ENCODE peak calls at places on chromosomes 1 and 21, in seven cellular contexts. One of them, this sample, is unnamed.
A peak's percentile ranks its signal among the peaks of the same experiment; 100 is the strongest.

GRCh38 chr1:151047925-151048644 is 534 bp downstream of the C1orf56 start:
- DNase-seq in CD8-positive, alpha-beta memory T cell: peak; percentile 71
- DNase-seq in aorta: peak; percentile 79
- DNase-seq in psoas muscle: peak; percentile 87
- DNase-seq in thoracic aorta: peak; percentile 20
- DNase-seq in cardiac muscle cell: peak; percentile 79
- DNase-seq in PC-3: peak; percentile 74
- DNase-seq in this sample: no peak

GRCh38 chr1:212979340-212980122 is 29.2 kb downstream of the VASH2 start:
- DNase-seq in thoracic aorta: no peak
- DNase-seq in CD8-positive, alpha-beta memory T cell: no peak
- DNase-seq in cardiac muscle cell: no peak
- DNase-seq in PC-3: no peak
- DNase-seq in aorta: no peak
- DNase-seq in psoas muscle: no peak
- DNase-seq in this sample: no peak

GRCh38 chr1:114530224-114530623 is 19.2 kb upstream of the TRIM33 start:
- DNase-seq in PC-3: no peak
- DNase-seq in CD8-positive, alpha-beta memory T cell: no peak
- DNase-seq in aorta: no peak
- DNase-seq in psoas muscle: no peak
- DNase-seq in cardiac muscle cell: no peak
- DNase-seq in thoracic aorta: no peak
- DNase-seq in this sample: no peak

GRCh38 chr1:220391426-220391825 is 119.2 kb upstream of the RAB3GAP2 start:
- DNase-seq in cardiac muscle cell: no peak
- DNase-seq in CD8-positive, alpha-beta memory T cell: no peak
- DNase-seq in PC-3: no peak
- DNase-seq in psoas muscle: no peak
- DNase-seq in aorta: no peak
- DNase-seq in thoracic aorta: no peak
- DNase-seq in this sample: peak; percentile 2

GRCh38 chr1:41862411-41863221 is 56.1 kb downstream of the HIVEP3 start:
- DNase-seq in psoas muscle: no peak
- DNase-seq in aorta: no peak
- DNase-seq in PC-3: peak; percentile 96
- DNase-seq in cardiac muscle cell: peak; percentile 57
- DNase-seq in CD8-positive, alpha-beta memory T cell: no peak
- DNase-seq in thoracic aorta: no peak
- DNase-seq in this sample: peak; percentile 69

GRCh38 chr1:17335821-17336718 is 28.1 kb downstream of the PADI4 start:
- DNase-seq in thoracic aorta: no peak
- DNase-seq in aorta: peak; percentile 65
- DNase-seq in psoas muscle: peak; percentile 79
- DNase-seq in PC-3: peak; percentile 79
- DNase-seq in CD8-positive, alpha-beta memory T cell: peak; percentile 26
- DNase-seq in cardiac muscle cell: peak; percentile 68
- DNase-seq in this sample: no peak

GRCh38 chr1:175169305-175170018 is 23.1 kb downstream of the KIAA0040 start:
- DNase-seq in psoas muscle: no peak
- DNase-seq in PC-3: peak; percentile 88
- DNase-seq in aorta: no peak
- DNase-seq in CD8-positive, alpha-beta memory T cell: no peak
- DNase-seq in cardiac muscle cell: peak; percentile 22
- DNase-seq in thoracic aorta: no peak
- DNase-seq in this sample: no peak

GRCh38 chr1:209389258-209389657 is 194.3 kb upstream of the CAMK1G start:
- DNase-seq in PC-3: peak; percentile 99
- DNase-seq in CD8-positive, alpha-beta memory T cell: no peak
- DNase-seq in thoracic aorta: no peak
- DNase-seq in psoas muscle: no peak
- DNase-seq in cardiac muscle cell: peak; percentile 51
- DNase-seq in aorta: no peak
- DNase-seq in this sample: peak; percentile 95

GRCh38 chr1:23283660-23284602 is 60.2 kb downstream of the HNRNPR start:
- DNase-seq in psoas muscle: no peak
- DNase-seq in aorta: no peak
- DNase-seq in PC-3: peak; percentile 51
- DNase-seq in CD8-positive, alpha-beta memory T cell: no peak
- DNase-seq in cardiac muscle cell: peak; percentile 21
- DNase-seq in thoracic aorta: no peak
- DNase-seq in this sample: no peak

GRCh38 chr1:12231276-12231595 is 1.4 kb downstream of the VPS13D start:
- DNase-seq in aorta: no peak
- DNase-seq in psoas muscle: no peak
- DNase-seq in thoracic aorta: no peak
- DNase-seq in PC-3: peak; percentile 28
- DNase-seq in cardiac muscle cell: peak; percentile 25
- DNase-seq in CD8-positive, alpha-beta memory T cell: no peak
- DNase-seq in this sample: no peak

GRCh38 chr1:111789077-111789476 is 33.4 kb downstream of the DDX20 start:
- DNase-seq in aorta: no peak
- DNase-seq in thoracic aorta: no peak
- DNase-seq in cardiac muscle cell: peak; percentile 69
- DNase-seq in CD8-positive, alpha-beta memory T cell: no peak
- DNase-seq in PC-3: no peak
- DNase-seq in psoas muscle: no peak
- DNase-seq in this sample: no peak

GRCh38 chr1:59332983-59333382 is 36.1 kb downstream of the FGGY start:
- DNase-seq in cardiac muscle cell: peak; percentile 48
- DNase-seq in psoas muscle: no peak
- DNase-seq in PC-3: peak; percentile 65
- DNase-seq in thoracic aorta: no peak
- DNase-seq in CD8-positive, alpha-beta memory T cell: no peak
- DNase-seq in aorta: no peak
- DNase-seq in this sample: peak; percentile 48

DNA sequence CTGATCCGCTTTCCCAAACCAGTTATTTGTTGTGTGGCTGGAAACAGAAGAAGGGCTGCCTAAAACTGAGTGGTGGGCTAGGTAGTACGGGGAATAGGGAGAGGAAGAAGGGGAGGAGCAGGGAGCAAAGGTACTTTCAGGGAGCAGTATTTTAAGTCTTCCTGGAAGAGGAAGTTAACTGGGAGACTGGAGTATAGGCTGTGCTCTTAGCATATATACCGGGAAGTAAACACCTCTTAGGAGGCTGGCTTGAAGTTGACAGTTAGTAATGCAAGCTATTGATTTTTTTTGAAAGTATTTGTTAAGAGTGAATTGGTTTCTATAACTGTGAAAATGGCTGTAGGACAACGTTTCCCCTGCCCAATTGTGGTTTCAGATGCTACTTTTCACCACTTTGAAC is 38.5 kb downstream of the UCK2 start:
- DNase-seq in aorta: no peak
- DNase-seq in CD8-positive, alpha-beta memory T cell: no peak
- DNase-seq in PC-3: no peak
- DNase-seq in thoracic aorta: no peak
- DNase-seq in psoas muscle: no peak
- DNase-seq in cardiac muscle cell: no peak
- DNase-seq in this sample: no peak
- H3K27ac ChIP-seq in aorta: no peak overlapping the region
- H3K27ac ChIP-seq in CD8-positive, alpha-beta memory T cell: no peak overlapping the region
- H3K27ac ChIP-seq in PC-3: no peak overlapping the region
- H3K27ac ChIP-seq in thoracic aorta: no peak overlapping the region
- H3K27ac ChIP-seq in psoas muscle: no peak overlapping the region
- H3K27ac ChIP-seq in cardiac muscle cell: no peak overlapping the region
- H3K27ac ChIP-seq in this sample: no peak overlapping the region

GRCh38 chr1:32903991-32904776 is 3.0 kb upstream of the TMEM54 start:
- DNase-seq in aorta: peak; percentile 18
- DNase-seq in psoas muscle: no peak
- DNase-seq in CD8-positive, alpha-beta memory T cell: no peak
- DNase-seq in thoracic aorta: no peak
- DNase-seq in cardiac muscle cell: no peak
- DNase-seq in PC-3: no peak
- DNase-seq in this sample: no peak
- H3K27ac ChIP-seq in aorta: no peak overlapping the region
- H3K27ac ChIP-seq in psoas muscle: no peak overlapping the region
- H3K27ac ChIP-seq in CD8-positive, alpha-beta memory T cell: no peak overlapping the region
- H3K27ac ChIP-seq in thoracic aorta: no peak overlapping the region
- H3K27ac ChIP-seq in cardiac muscle cell: no peak overlapping the region
- H3K27ac ChIP-seq in PC-3: no peak overlapping the region
- H3K27ac ChIP-seq in this sample: no peak overlapping the region

GRCh38 chr1:39293375-39294070 is 89.0 kb downstream of the MACF1 start:
- DNase-seq in thoracic aorta: no peak
- DNase-seq in PC-3: no peak
- DNase-seq in cardiac muscle cell: peak; percentile 6
- DNase-seq in psoas muscle: no peak
- DNase-seq in CD8-positive, alpha-beta memory T cell: no peak
- DNase-seq in aorta: no peak
- DNase-seq in this sample: no peak
- H3K27ac ChIP-seq in thoracic aorta: no peak overlapping the region
- H3K27ac ChIP-seq in PC-3: no peak overlapping the region
- H3K27ac ChIP-seq in cardiac muscle cell: no peak overlapping the region
- H3K27ac ChIP-seq in psoas muscle: no peak overlapping the region
- H3K27ac ChIP-seq in CD8-positive, alpha-beta memory T cell: no peak overlapping the region
- H3K27ac ChIP-seq in aorta: no peak overlapping the region
- H3K27ac ChIP-seq in this sample: no peak overlapping the region

DNA sequence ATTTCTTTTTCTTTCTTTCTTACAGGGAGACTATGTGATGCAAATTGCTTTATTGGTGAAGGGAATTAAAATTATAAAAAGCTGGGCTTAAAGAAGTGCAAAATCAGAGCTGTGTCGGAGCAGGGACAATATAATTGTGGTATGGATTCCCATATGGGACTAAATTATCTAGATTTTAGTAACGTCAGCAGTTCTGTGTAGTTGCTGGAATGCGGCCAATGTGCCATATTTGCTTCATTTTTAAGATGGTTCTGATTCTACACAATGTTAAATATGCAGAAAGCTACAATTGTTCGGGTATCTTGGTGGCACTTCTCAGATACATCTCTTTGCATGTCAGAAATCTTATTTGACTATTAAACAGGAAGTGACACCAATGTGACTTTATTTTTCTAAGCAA is 288.5 kb upstream of the ADGRL2 start:
- DNase-seq in thoracic aorta: no peak
- DNase-seq in psoas muscle: no peak
- DNase-seq in aorta: no peak
- DNase-seq in PC-3: no peak
- DNase-seq in cardiac muscle cell: peak; percentile 31
- DNase-seq in CD8-positive, alpha-beta memory T cell: no peak
- DNase-seq in this sample: no peak
- H3K27ac ChIP-seq in thoracic aorta: no peak overlapping the region
- H3K27ac ChIP-seq in psoas muscle: no peak overlapping the region
- H3K27ac ChIP-seq in aorta: no peak overlapping the region
- H3K27ac ChIP-seq in PC-3: no peak overlapping the region
- H3K27ac ChIP-seq in cardiac muscle cell: no peak overlapping the region
- H3K27ac ChIP-seq in CD8-positive, alpha-beta memory T cell: no peak overlapping the region
- H3K27ac ChIP-seq in this sample: no peak overlapping the region

GRCh38 chr21:35932232-35932911 is 128.0 kb downstream of the SETD4 start:
- DNase-seq in aorta: peak; percentile 72
- DNase-seq in PC-3: peak; percentile 90
- DNase-seq in thoracic aorta: no peak
- DNase-seq in psoas muscle: peak; percentile 58
- DNase-seq in CD8-positive, alpha-beta memory T cell: peak; percentile 11
- DNase-seq in cardiac muscle cell: peak; percentile 91
- DNase-seq in this sample: peak; percentile 28
- H3K27ac ChIP-seq in aorta: no peak overlapping the region
- H3K27ac ChIP-seq in PC-3: peak overlapping the region; percentile 64
- H3K27ac ChIP-seq in thoracic aorta: no peak overlapping the region
- H3K27ac ChIP-seq in psoas muscle: peak overlapping the region; percentile 65
- H3K27ac ChIP-seq in CD8-positive, alpha-beta memory T cell: no peak overlapping the region
- H3K27ac ChIP-seq in cardiac muscle cell: no peak overlapping the region
- H3K27ac ChIP-seq in this sample: no peak overlapping the region